ENCODE peak calls at places on chromosome 7, in four cellular contexts. T is cardiac muscle cell, Z is kidney, Y is fibroblast of lung. G is an unnamed sample.
A peak's percentile ranks its signal among the peaks of the same experiment; 100 is the strongest.

GRCh38 chr7:55526329-55526728 is 46.0 kb downstream of the VOPP1 start:
- DNase-seq in T (no peak), Z (no peak), Y (no peak), G (no peak)

GRCh38 chr7:22732556-22733126 is 5.6 kb downstream of the IL6 start:
- DNase-seq in T (peak; percentile 52), Z (no peak), Y (peak; percentile 28), G (no peak)

GRCh38 chr7:36949711-36950600 is 225.7 kb upstream of the AOAH start:
- DNase-seq in T (peak; percentile 41), Z (no peak), Y (no peak), G (no peak)

GRCh38 chr7:29636009-29636351 is 72.3 kb downstream of the PRR15 start:
- DNase-seq in T (no peak), Z (no peak), Y (no peak), G (no peak)

GRCh38 chr7:19508821-19509220 is 200.0 kb downstream of the POLR1F start:
- DNase-seq in T (no peak), Z (no peak), Y (no peak), G (no peak)

GRCh38 chr7:42074079-42074478 is 162.9 kb downstream of the GLI3 start:
- DNase-seq in T (no peak), Z (no peak), Y (no peak), G (no peak)

GRCh38 chr7:19538036-19538435 is 170.8 kb downstream of the POLR1F start:
- DNase-seq in T (peak; percentile 55), Z (no peak), Y (no peak), G (peak; percentile 12)

GRCh38 chr7:2512179-2512644 is 7.4 kb upstream of the LFNG start:
- DNase-seq in T (no peak), Z (no peak), Y (no peak), G (no peak)

GRCh38 chr7:2613926-2614613 is 17.7 kb upstream of the TTYH3 start:
- DNase-seq in T (peak; percentile 60), Z (peak; percentile 81), Y (peak; percentile 58), G (no peak)

GRCh38 chr7:99493823-99494222 is 6.3 kb downstream of the ZNF394 start:
- DNase-seq in T (no peak), Z (no peak), Y (no peak), G (no peak)

GRCh38 chr7:121000091-121000983 is 11.8 kb downstream of the CPED1 start:
- DNase-seq in T (peak; percentile 68), Z (no peak), Y (peak; percentile 90), G (no peak)

GRCh38 chr7:152355474-152356057 is 80.2 kb downstream of the KMT2C start:
- DNase-seq in T (no peak), Z (no peak), Y (no peak), G (no peak)

GRCh38 chr7:138449580-138449979 is 10.5 kb upstream of the TRIM24 start:
- DNase-seq in T (peak; percentile 10), Z (no peak), Y (no peak), G (peak; percentile 50)

GRCh38 chr7:95772298-95772770 is at the start of gene DYNC1I1:
- DNase-seq in T (peak; percentile 72), Z (peak; percentile 86), Y (peak; percentile 38), G (peak; percentile 58)

GRCh38 chr7:7861211-7861633 is 107.4 kb upstream of the GLCCI1 start:
- DNase-seq in T (peak; percentile 14), Z (no peak), Y (peak; percentile 81), G (no peak)

GRCh38 chr7:112199035-112199655 is 7.1 kb downstream of the DOCK4 start:
- DNase-seq in T (peak; percentile 56), Z (no peak), Y (peak; percentile 52), G (no peak)

GRCh38 chr7:81574723-81575326 is 195.0 kb downstream of the HGF start:
- DNase-seq in T (peak; percentile 90), Z (no peak), Y (peak; percentile 43), G (no peak)

GRCh38 chr7:44144426-44144967 is 3.4 kb upstream of the MYL7 start:
- DNase-seq in T (no peak), Z (no peak), Y (no peak), G (peak; percentile 2)

GRCh38 chr7:20279979-20280378 is 50.7 kb upstream of the ITGB8 start:
- DNase-seq in T (no peak), Z (no peak), Y (no peak), G (no peak)

GRCh38 chr7:4763794-4764185 is 11.6 kb upstream of the AP5Z1 start:
- DNase-seq in T (no peak), Z (no peak), Y (no peak), G (no peak)

GRCh38 chr7:155947051-155947450 is 134.8 kb upstream of the SHH start:
- DNase-seq in T (no peak), Z (no peak), Y (peak; percentile 49), G (no peak)

GRCh38 chr7:101746311-101746710 is 71.1 kb upstream of the CUX1 start:
- DNase-seq in T (no peak), Z (no peak), Y (no peak), G (no peak)

GRCh38 chr7:36387437-36388345 is 2.0 kb upstream of the ANLN start:
- DNase-seq in T (no peak), Z (no peak), Y (no peak), G (no peak)

GRCh38 chr7:156994417-156994816 is 16.0 kb downstream of the MNX1 start:
- DNase-seq in T (no peak), Z (no peak), Y (no peak), G (no peak)

GRCh38 chr7:53485354-53485753 is 449.9 kb downstream of the POM121L12 start:
- DNase-seq in T (no peak), Z (no peak), Y (no peak), G (no peak)

GRCh38 chr7:127920787-127921438 is 110.3 kb downstream of the LRRC4 start:
- DNase-seq in T (peak; percentile 69), Z (no peak), Y (peak; percentile 87), G (no peak)

GRCh38 chr7:26001662-26002244 is 150.2 kb upstream of the NFE2L3 start:
- DNase-seq in T (no peak), Z (no peak), Y (no peak), G (no peak)

GRCh38 chr7:110557-111232 is 81.7 kb upstream of the FAM20C start:
- DNase-seq in T (no peak), Z (peak; percentile 41), Y (no peak), G (no peak)
- H3K36me3 ChIP-seq in T (no peaks in the 10 kb centered on the region), Z (no peaks in the 10 kb centered on the region), Y (no peaks in the 10 kb centered on the region), G (no peaks in the 10 kb centered on the region)

DNA sequence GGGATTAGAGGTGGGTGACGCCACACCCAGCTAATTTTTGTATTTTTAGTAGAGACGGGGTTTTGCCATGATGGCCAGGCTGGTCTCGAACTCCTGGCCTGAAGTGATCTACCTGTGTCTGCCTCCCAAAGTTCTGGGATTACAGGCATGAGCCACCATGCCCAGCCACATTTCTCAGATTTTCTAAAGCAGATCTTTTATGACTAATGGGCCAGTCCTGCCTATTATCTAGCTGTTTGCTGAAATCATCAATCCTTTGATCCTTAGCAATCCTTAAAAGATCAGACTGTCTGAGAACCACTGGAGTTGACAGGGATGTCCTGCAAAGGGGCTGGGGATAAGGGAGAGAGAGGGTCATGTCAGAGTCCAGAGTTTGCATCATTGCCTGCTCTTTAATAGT is 21.2 kb upstream of the ABCA13 start:
- DNase-seq in T (no peak), Z (no peak), Y (no peak), G (no peak)
- H3K4me3 ChIP-seq in T (no peak overlapping the region), Z (no peak overlapping the region), Y (no peak overlapping the region), G (no peak overlapping the region)

GRCh38 chr7:141039366-141039765 is 24.6 kb upstream of the MRPS33 start:
- DNase-seq in T (no peak), Z (no peak), Y (no peak), G (no peak)
- H3K36me3 ChIP-seq in T (no peaks in the 10 kb centered on the region), Z (no peaks in the 10 kb centered on the region), Y (no peaks in the 10 kb centered on the region), G (no peaks in the 10 kb centered on the region)

GRCh38 chr7:74480861-74481417 is 27.2 kb downstream of the GTF2IRD1 start:
- DNase-seq in T (peak; percentile 91), Z (peak; percentile 87), Y (peak; percentile 86), G (no peak)
- H3K4me3 ChIP-seq in T (no peak overlapping the region), Z (peak overlapping the region; percentile 61), Y (peak overlapping the region; percentile 32), G (no peak overlapping the region)